ENCODE peak calls at places on chromosomes 16 and 17, in ten cellular contexts. G, J, P, L, D, F, H, R, A and V are unnamed samples.

GRCh38 chr17:63944736-63945499 is 12.8 kb upstream of the CD79B start:
- DNase-seq in G (no peak), J (no peak), P (no peak), L (no peak), D (no peak), F (no peak), H (no peak), R (no peak), A (no peak), V (no peak)

GRCh38 chr16:87431926-87432325 is 39.8 kb downstream of the MAP1LC3B start:
- DNase-seq in G (peak), J (no peak), P (peak), L (no peak), D (no peak), F (no peak), H (no peak), R (no peak), A (no peak), V (peak)

GRCh38 chr16:12257926-12258561 is 281.5 kb downstream of the SNX29 start:
- DNase-seq in G (no peak), J (no peak), P (no peak), L (no peak), D (no peak), F (peak), H (no peak), R (no peak), A (no peak), V (no peak)

GRCh38 chr16:86604436-86605220 is 26.3 kb downstream of the FOXL1 start:
- DNase-seq in G (no peak), J (no peak), P (no peak), L (peak), D (no peak), F (no peak), H (no peak), R (no peak), A (no peak), V (no peak)

GRCh38 chr16:69366431-69366830 is 14.8 kb upstream of the TMED6 start:
- DNase-seq in G (no peak), J (no peak), P (no peak), L (no peak), D (no peak), F (no peak), H (no peak), R (no peak), A (no peak), V (no peak)

GRCh38 chr16:35492225-35492624 is 2032.8 kb downstream of the TP53TG3F start:
- DNase-seq in G (no peak), J (no peak), P (peak), L (no peak), D (no peak), F (no peak), H (no peak), R (no peak), A (peak), V (no peak)

GRCh38 chr16:19104591-19104990 is 9.2 kb upstream of the ITPRIPL2 start:
- DNase-seq in G (no peak), J (no peak), P (no peak), L (no peak), D (no peak), F (no peak), H (no peak), R (no peak), A (no peak), V (no peak)

GRCh38 chr16:51401673-51402072 is 250.6 kb upstream of the SALL1 start:
- DNase-seq in G (no peak), J (no peak), P (no peak), L (no peak), D (no peak), F (no peak), H (no peak), R (no peak), A (no peak), V (no peak)

GRCh38 chr17:7014995-7015586 is 2.7 kb downstream of the RNASEK start:
- DNase-seq in G (peak), J (no peak), P (no peak), L (peak), D (no peak), F (no peak), H (no peak), R (no peak), A (no peak), V (peak)